ENCODE peak calls at places on chromosome 2, in seven cellular contexts. K is body of pancreas, A is A549, S is GM12878, W is Peyer's patch, M is thyroid gland, H is uterus. I is an unnamed sample.

GRCh38 chr2:10079192-10079930 is 850 bp downstream of the CYS1 start:
- DNase-seq in K (peak), A (peak), S (no peak), W (no peak), M (peak), H (peak), I (peak)

GRCh38 chr2:6186332-6187100 is 494.3 kb downstream of the SOX11 start:
- DNase-seq in K (peak), A (peak), S (no peak), W (no peak), M (peak), H (no peak), I (no peak)

GRCh38 chr2:197028230-197028629 is 101.7 kb upstream of the PGAP1 start:
- DNase-seq in K (no peak), A (peak), S (no peak), W (no peak), M (no peak), H (no peak), I (no peak)

GRCh38 chr2:214856116-214856515 is 46.6 kb upstream of the BARD1 start:
- DNase-seq in K (no peak), A (peak), S (no peak), W (no peak), M (no peak), H (no peak), I (no peak)

GRCh38 chr2:60936757-60937156 is 55.4 kb downstream of the REL start:
- DNase-seq in K (no peak), A (no peak), S (no peak), W (no peak), M (no peak), H (no peak), I (no peak)

GRCh38 chr2:184040230-184040629 is 558.1 kb upstream of the ZNF804A start:
- DNase-seq in K (no peak), A (no peak), S (no peak), W (no peak), M (no peak), H (no peak), I (no peak)

GRCh38 chr2:73266061-73266891 is 18.0 kb downstream of the FBXO41 start:
- DNase-seq in K (no peak), A (no peak), S (no peak), W (no peak), M (no peak), H (no peak), I (no peak)

GRCh38 chr2:96423866-96424265 is 81.3 kb downstream of the NEURL3 start:
- DNase-seq in K (no peak), A (no peak), S (no peak), W (no peak), M (no peak), H (no peak), I (no peak)

GRCh38 chr2:159249955-159250723 is 36.4 kb downstream of the WDSUB1 start:
- DNase-seq in K (peak), A (peak), S (peak), W (no peak), M (peak), H (peak), I (peak)
- TF ChIP-seq POLR2A in K (no peak), A (no peak), S (no peak), W (no peak), M (peak), H (no peak), I (no peak)

DNA sequence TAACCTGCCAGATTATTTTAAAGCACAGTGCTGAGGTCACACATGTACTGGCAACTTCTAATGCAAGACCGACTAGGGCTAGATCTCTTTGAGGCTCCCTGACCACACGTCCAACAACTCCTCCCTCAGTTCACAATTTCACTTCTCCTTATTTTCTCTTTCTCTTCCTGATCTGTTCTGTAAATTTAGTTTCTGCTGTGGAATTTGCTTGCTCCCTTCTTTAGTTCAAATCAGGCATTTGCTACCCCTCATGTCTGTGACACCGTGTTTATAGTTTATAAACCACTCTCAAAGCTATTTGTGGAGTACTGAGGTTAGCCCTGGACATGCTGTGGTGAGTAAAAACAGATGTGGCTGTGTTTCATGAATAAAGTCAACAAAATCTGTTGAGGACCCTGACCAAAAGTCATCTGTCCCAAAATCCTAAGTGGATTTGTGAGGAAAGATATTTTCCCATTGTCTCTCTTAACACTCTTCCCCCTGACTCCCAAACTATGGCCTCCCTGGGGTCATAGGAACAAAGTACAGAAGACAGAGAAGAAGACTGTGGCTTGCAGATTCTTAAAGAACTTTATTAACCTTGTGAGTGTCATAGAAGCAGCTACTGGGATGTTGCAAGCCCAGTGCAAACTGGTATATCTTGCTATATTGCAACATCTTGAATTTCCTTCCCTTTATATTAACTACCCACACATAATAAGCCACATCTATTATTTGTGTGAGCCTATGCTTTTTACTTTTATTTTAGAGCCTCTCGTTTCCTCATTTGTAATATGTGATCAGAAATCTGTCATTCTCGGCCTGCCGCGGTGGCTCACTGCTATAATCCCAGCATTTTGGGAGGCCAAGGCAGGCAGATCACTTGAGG is 3.5 kb upstream of the NAGK start:
- DNase-seq in K (no peak), A (no peak), S (peak), W (no peak), M (no peak), H (no peak), I (no peak)
- TF ChIP-seq CTCF in K (no peak), A (no peak), S (no peak), W (no peak), M (no peak), H (no peak), I (no peak)

GRCh38 chr2:166156985-166157490 is 29.2 kb upstream of the SCN1A start:
- DNase-seq in K (no peak), A (no peak), S (no peak), W (no peak), M (no peak), H (no peak), I (no peak)
- H3K27ac ChIP-seq in K (no peak), A (no peak), S (no peak), W (no peak), M (no peak), H (no peak), I (no peak)

GRCh38 chr2:102033028-102033749 is 41.4 kb downstream of the IL1R2 start:
- DNase-seq in K (peak), A (peak), S (peak), W (no peak), M (peak), H (peak), I (peak)
- TF ChIP-seq POLR2A in K (peak), A (no peak), S (no peak), W (no peak), M (peak), H (no peak), I (no peak)

DNA sequence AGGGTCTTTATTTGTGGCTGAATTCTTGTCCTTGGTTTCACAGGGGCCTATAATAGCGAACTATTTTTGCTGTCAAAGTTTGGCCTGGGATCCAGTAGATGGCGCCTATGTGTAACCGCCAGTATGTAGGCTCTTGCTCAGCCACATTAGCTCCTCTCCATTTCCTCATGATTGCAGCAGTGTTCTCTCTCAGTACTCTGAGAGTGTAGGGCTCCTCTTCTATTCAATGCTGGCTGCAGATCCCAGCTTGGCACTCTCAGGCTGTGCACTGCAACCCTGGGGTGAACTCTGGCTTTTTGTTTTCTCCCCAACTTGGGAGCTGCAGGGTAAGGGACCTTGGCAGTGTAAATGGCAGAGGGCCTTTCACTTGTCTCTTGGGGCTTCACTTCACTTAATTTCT is 344.6 kb upstream of the CHAC2 start:
- DNase-seq in K (peak), A (peak), S (no peak), W (no peak), M (peak), H (no peak), I (peak)
- TF ChIP-seq CTCF in K (peak), A (peak), S (peak), W (peak), M (peak), H (no peak), I (peak)

GRCh38 chr2:170878505-170878904 is 50.5 kb upstream of the GORASP2 start:
- DNase-seq in K (no peak), A (no peak), S (no peak), W (no peak), M (no peak), H (no peak), I (peak)
- H3K27ac ChIP-seq in K (no peak), A (no peak), S (no peak), W (no peak), M (no peak), H (no peak), I (peak)

GRCh38 chr2:64913357-64913869 is 75.8 kb upstream of the SLC1A4 start:
- DNase-seq in K (peak), A (peak), S (no peak), W (no peak), M (no peak), H (no peak), I (no peak)
- TF ChIP-seq POLR2A in K (no peak), A (no peak), S (no peak), W (no peak), M (no peak), H (no peak), I (no peak)

DNA sequence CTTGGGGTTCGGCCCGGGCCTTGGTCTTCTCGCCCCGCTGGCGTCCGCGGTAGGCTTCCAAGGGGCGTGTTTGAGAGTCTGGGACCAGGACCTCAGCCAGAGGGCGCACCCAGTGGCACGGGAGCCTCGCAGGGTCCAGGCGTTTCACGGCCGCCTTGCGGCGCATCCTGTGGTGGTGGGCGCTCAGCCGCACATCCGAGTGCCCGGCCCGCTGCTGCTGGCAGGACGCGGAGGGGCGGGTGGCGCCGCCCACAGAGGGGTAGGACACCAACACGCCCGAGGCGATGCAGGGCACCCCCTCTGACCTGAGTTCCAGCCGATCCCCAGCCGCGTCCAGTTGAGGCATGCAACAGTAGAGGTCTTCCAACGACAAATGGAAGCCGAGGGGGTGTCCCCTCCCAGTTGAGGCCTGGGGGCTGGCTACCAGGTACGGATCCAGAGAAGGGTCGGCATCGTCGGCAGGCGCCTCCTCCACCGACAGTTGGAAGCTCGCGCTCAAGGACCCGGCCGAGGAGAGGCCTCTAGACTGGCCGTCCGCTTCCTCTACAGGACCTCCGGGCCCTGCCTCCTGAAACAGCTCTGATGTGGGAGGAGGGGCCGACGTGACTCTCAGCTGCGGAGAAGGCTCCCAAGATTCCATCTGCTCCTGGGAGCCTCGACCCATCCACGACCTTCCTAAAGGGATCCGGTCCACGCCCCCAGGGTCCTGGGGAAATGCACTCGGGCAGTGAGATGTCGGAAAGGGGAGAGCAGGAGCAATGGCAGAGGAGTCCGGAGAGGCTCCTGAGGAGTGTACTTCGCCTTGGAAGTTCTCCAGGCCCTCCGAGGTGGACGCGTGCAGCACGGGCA is 6.3 kb downstream of the C2orf81 start:
- DNase-seq in K (peak), A (no peak), S (no peak), W (no peak), M (peak), H (peak), I (peak)
- TF ChIP-seq CTCF in K (peak), A (no peak), S (peak), W (peak), M (peak), H (no peak), I (no peak)

I was measured in testis.